ENCODE peak calls at places on chromosome 7, in nine cellular contexts. One of them, this sample, is unnamed.

GRCh38 chr7:112411186-112411795 is 39.0 kb upstream of the IFRD1 start:
- DNase-seq in A673: peak
- DNase-seq in NCI-H187: no peak
- DNase-seq in CD8-positive, alpha-beta memory T cell: no peak
- DNase-seq in fibroblast of lung: peak
- DNase-seq in HTR-8/SVneo: peak
- DNase-seq in OCI-LY7: no peak
- DNase-seq in uterus: no peak
- DNase-seq in hypothalamus: no peak
- DNase-seq in this sample: no peak

GRCh38 chr7:101803203-101804086 is 14.0 kb upstream of the CUX1 start:
- DNase-seq in A673: no peak
- DNase-seq in hypothalamus: no peak
- DNase-seq in OCI-LY7: no peak
- DNase-seq in HTR-8/SVneo: no peak
- DNase-seq in CD8-positive, alpha-beta memory T cell: no peak
- DNase-seq in uterus: no peak
- DNase-seq in fibroblast of lung: no peak
- DNase-seq in NCI-H187: no peak
- DNase-seq in this sample: no peak

GRCh38 chr7:145884716-145885514 is 231.7 kb upstream of the CNTNAP2 start:
- DNase-seq in HTR-8/SVneo: no peak
- DNase-seq in uterus: no peak
- DNase-seq in CD8-positive, alpha-beta memory T cell: no peak
- DNase-seq in hypothalamus: no peak
- DNase-seq in OCI-LY7: peak
- DNase-seq in A673: no peak
- DNase-seq in NCI-H187: peak
- DNase-seq in fibroblast of lung: no peak
- DNase-seq in this sample: no peak

GRCh38 chr7:50342616-50343114 is 38.1 kb downstream of the IKZF1 start:
- DNase-seq in uterus: no peak
- DNase-seq in OCI-LY7: no peak
- DNase-seq in hypothalamus: no peak
- DNase-seq in CD8-positive, alpha-beta memory T cell: peak
- DNase-seq in A673: peak
- DNase-seq in HTR-8/SVneo: no peak
- DNase-seq in NCI-H187: no peak
- DNase-seq in fibroblast of lung: no peak
- DNase-seq in this sample: no peak

GRCh38 chr7:142391191-142391992 is 133.5 kb upstream of the PRSS58 start:
- DNase-seq in HTR-8/SVneo: no peak
- DNase-seq in A673: peak
- DNase-seq in OCI-LY7: no peak
- DNase-seq in fibroblast of lung: no peak
- DNase-seq in NCI-H187: no peak
- DNase-seq in hypothalamus: no peak
- DNase-seq in uterus: no peak
- DNase-seq in CD8-positive, alpha-beta memory T cell: peak
- DNase-seq in this sample: no peak

GRCh38 chr7:21059069-21059468 is 272.4 kb upstream of the SP8 start:
- DNase-seq in NCI-H187: no peak
- DNase-seq in uterus: no peak
- DNase-seq in hypothalamus: no peak
- DNase-seq in CD8-positive, alpha-beta memory T cell: no peak
- DNase-seq in HTR-8/SVneo: no peak
- DNase-seq in OCI-LY7: no peak
- DNase-seq in A673: no peak
- DNase-seq in fibroblast of lung: no peak
- DNase-seq in this sample: no peak

GRCh38 chr7:85851571-85852193 is 664.8 kb upstream of the SEMA3D start:
- DNase-seq in HTR-8/SVneo: peak
- DNase-seq in uterus: no peak
- DNase-seq in fibroblast of lung: peak
- DNase-seq in hypothalamus: no peak
- DNase-seq in A673: peak
- DNase-seq in OCI-LY7: peak
- DNase-seq in NCI-H187: no peak
- DNase-seq in CD8-positive, alpha-beta memory T cell: no peak
- DNase-seq in this sample: no peak

GRCh38 chr7:75756340-75757297 is 15.4 kb downstream of the CCL26 start:
- DNase-seq in uterus: no peak
- DNase-seq in NCI-H187: no peak
- DNase-seq in OCI-LY7: peak
- DNase-seq in HTR-8/SVneo: no peak
- DNase-seq in CD8-positive, alpha-beta memory T cell: no peak
- DNase-seq in hypothalamus: no peak
- DNase-seq in A673: peak
- DNase-seq in fibroblast of lung: peak
- DNase-seq in this sample: no peak

GRCh38 chr7:51186531-51186930 is 130.1 kb downstream of the COBL start:
- DNase-seq in HTR-8/SVneo: no peak
- DNase-seq in uterus: no peak
- DNase-seq in NCI-H187: no peak
- DNase-seq in fibroblast of lung: peak
- DNase-seq in OCI-LY7: no peak
- DNase-seq in A673: no peak
- DNase-seq in hypothalamus: no peak
- DNase-seq in CD8-positive, alpha-beta memory T cell: no peak
- DNase-seq in this sample: no peak

GRCh38 chr7:542935-543789 is 23.5 kb upstream of the PDGFA start:
- DNase-seq in NCI-H187: no peak
- DNase-seq in HTR-8/SVneo: peak
- DNase-seq in CD8-positive, alpha-beta memory T cell: no peak
- DNase-seq in uterus: peak
- DNase-seq in A673: no peak
- DNase-seq in hypothalamus: no peak
- DNase-seq in OCI-LY7: no peak
- DNase-seq in fibroblast of lung: peak
- DNase-seq in this sample: no peak

GRCh38 chr7:137169282-137169698 is 174.2 kb downstream of the PTN start:
- DNase-seq in CD8-positive, alpha-beta memory T cell: no peak
- DNase-seq in OCI-LY7: peak
- DNase-seq in A673: peak
- DNase-seq in HTR-8/SVneo: peak
- DNase-seq in hypothalamus: peak
- DNase-seq in fibroblast of lung: peak
- DNase-seq in NCI-H187: peak
- DNase-seq in uterus: peak
- DNase-seq in this sample: peak

GRCh38 chr7:1666779-1667565 is 3.1 kb upstream of the ELFN1 start:
- DNase-seq in A673: no peak
- DNase-seq in HTR-8/SVneo: no peak
- DNase-seq in OCI-LY7: no peak
- DNase-seq in NCI-H187: no peak
- DNase-seq in fibroblast of lung: no peak
- DNase-seq in hypothalamus: no peak
- DNase-seq in CD8-positive, alpha-beta memory T cell: no peak
- DNase-seq in uterus: peak
- DNase-seq in this sample: peak

GRCh38 chr7:73555411-73555982 is 2.0 kb downstream of the BCL7B start:
- DNase-seq in uterus: no peak
- DNase-seq in OCI-LY7: no peak
- DNase-seq in HTR-8/SVneo: no peak
- DNase-seq in NCI-H187: no peak
- DNase-seq in fibroblast of lung: no peak
- DNase-seq in A673: no peak
- DNase-seq in hypothalamus: no peak
- DNase-seq in CD8-positive, alpha-beta memory T cell: no peak
- DNase-seq in this sample: no peak

This sample was measured in ureter.